ENCODE peak calls at places on chromosomes 6 and 20, in five cellular contexts. M is activated naive CD8-positive, alpha-beta T cell treated with anti-CD3 and anti-CD28 coated beads, Interleukin-2, amount 50 U/mL, for 24 hours; C is heart right ventricle; X is T-helper 9 cell; W is AG09309. G is an unnamed sample.

GRCh38 chr6:80548496-80548895 is 442.0 kb downstream of the BCKDHB start:
- DNase-seq in M (no peak), C (no peak), X (no peak), W (peak; percentile 94), G (no peak)

GRCh38 chr6:149717588-149718458 is at the start of gene LATS1:
- DNase-seq in M (peak; percentile 94), C (peak; percentile 91), X (peak; percentile 93), W (no peak), G (peak; percentile 96)

GRCh38 chr6:133326584-133326983 is 85.4 kb downstream of the EYA4 start:
- DNase-seq in M (no peak), C (no peak), X (no peak), W (no peak), G (no peak)

GRCh38 chr6:68400396-68400795 is 234.7 kb upstream of the ADGRB3 start:
- DNase-seq in M (no peak), C (no peak), X (no peak), W (no peak), G (no peak)

GRCh38 chr6:155850408-155850841 is 394.8 kb upstream of the NOX3 start:
- DNase-seq in M (no peak), C (no peak), X (no peak), W (no peak), G (no peak)

GRCh38 chr20:56708991-56709390 is 79.9 kb downstream of the TFAP2C start:
- DNase-seq in M (no peak), C (no peak), X (no peak), W (no peak), G (no peak)

GRCh38 chr6:35092362-35093117 is 48.6 kb downstream of the TCP11 start:
- DNase-seq in M (no peak), C (no peak), X (no peak), W (peak; percentile 82), G (no peak)

GRCh38 chr6:5763871-5764270 is 242.9 kb downstream of the NRN1 start:
- DNase-seq in M (no peak), C (no peak), X (no peak), W (no peak), G (no peak)

GRCh38 chr6:158069800-158070195 is 88.1 kb downstream of the SYNJ2 start:
- DNase-seq in M (no peak), C (no peak), X (no peak), W (no peak), G (no peak)

GRCh38 chr6:1832844-1833787 is 223.4 kb downstream of the FOXC1 start:
- DNase-seq in M (no peak), C (peak; percentile 46), X (no peak), W (no peak), G (peak; percentile 88)

GRCh38 chr6:40148882-40149573 is 214.8 kb upstream of the MOCS1 start:
- DNase-seq in M (no peak), C (no peak), X (no peak), W (no peak), G (no peak)

GRCh38 chr20:3318226-3318884 is 79.4 kb upstream of the SLC4A11 start:
- DNase-seq in M (no peak), C (no peak), X (no peak), W (no peak), G (no peak)

GRCh38 chr6:5201271-5201670 is 59.5 kb downstream of the LYRM4 start:
- DNase-seq in M (no peak), C (no peak), X (no peak), W (no peak), G (no peak)

GRCh38 chr6:15239606-15240364 is 6.1 kb upstream of the JARID2 start:
- DNase-seq in M (no peak), C (peak; percentile 49), X (no peak), W (no peak), G (no peak)

GRCh38 chr20:24942679-24943078 is 6.4 kb upstream of the CST7 start:
- DNase-seq in M (no peak), C (no peak), X (no peak), W (no peak), G (no peak)

GRCh38 chr6:3388786-3389185 is 68.1 kb downstream of the SLC22A23 start:
- DNase-seq in M (no peak), C (no peak), X (no peak), W (no peak), G (no peak)

GRCh38 chr6:124798942-124799496 is 163.2 kb upstream of the RNF217 start:
- DNase-seq in M (no peak), C (no peak), X (no peak), W (no peak), G (no peak)

GRCh38 chr6:163023700-163024099 is 295.9 kb downstream of the PACRG start:
- DNase-seq in M (no peak), C (no peak), X (no peak), W (no peak), G (no peak)

GRCh38 chr20:434221-434620 is 26.1 kb downstream of the RBCK1 start:
- DNase-seq in M (no peak), C (no peak), X (no peak), W (no peak), G (no peak)

GRCh38 chr20:52145587-52145986 is 46.0 kb downstream of the ZFP64 start:
- DNase-seq in M (no peak), C (no peak), X (no peak), W (no peak), G (no peak)

GRCh38 chr6:22765015-22765414 is 195.6 kb downstream of the HDGFL1 start:
- DNase-seq in M (no peak), C (no peak), X (no peak), W (no peak), G (no peak)

GRCh38 chr6:151431336-151431735 is 20.6 kb downstream of the RMND1 start:
- DNase-seq in M (no peak), C (no peak), X (no peak), W (no peak), G (no peak)

GRCh38 chr6:144106206-144106605 is 10.8 kb upstream of the SF3B5 start:
- DNase-seq in M (no peak), C (no peak), X (no peak), W (no peak), G (no peak)

GRCh38 chr20:44336725-44337380 is at the start of gene R3HDML:
- DNase-seq in M (no peak), C (no peak), X (no peak), W (no peak), G (no peak)

GRCh38 chr20:36544134-36545018 is 3.1 kb downstream of the MYL9 start:
- DNase-seq in M (no peak), C (peak; percentile 78), X (no peak), W (no peak), G (no peak)

GRCh38 chr6:108673602-108674001 is 112.9 kb downstream of the FOXO3 start:
- DNase-seq in M (no peak), C (no peak), X (no peak), W (no peak), G (no peak)

GRCh38 chr6:100455230-100456124 is 9.2 kb downstream of the SIM1 start:
- DNase-seq in M (no peak), C (no peak), X (no peak), W (no peak), G (no peak)

GRCh38 chr6:63816979-63817436 is 181.4 kb downstream of the PHF3 start:
- DNase-seq in M (no peak), C (no peak), X (no peak), W (no peak), G (no peak)

GRCh38 chr6:91082311-91082803 is 495.5 kb upstream of the MAP3K7 start:
- DNase-seq in M (no peak), C (no peak), X (no peak), W (no peak), G (no peak)

GRCh38 chr6:29552512-29553051 is 7.0 kb downstream of the UBD start:
- DNase-seq in M (no peak), C (peak; percentile 41), X (no peak), W (peak; percentile 43), G (no peak)

GRCh38 chr6:167119680-167120556 is 3.0 kb upstream of the CCR6 start:
- DNase-seq in M (no peak), C (no peak), X (peak; percentile 62), W (no peak), G (no peak)

GRCh38 chr6:161079566-161080262 is 88.1 kb downstream of the MAP3K4 start:
- DNase-seq in M (peak; percentile 56), C (no peak), X (peak; percentile 52), W (peak; percentile 49), G (no peak)

GRCh38 chr20:5100684-5101347 is 18.9 kb downstream of the PCNA start:
- DNase-seq in M (peak; percentile 78), C (peak; percentile 72), X (peak; percentile 78), W (peak; percentile 17), G (peak; percentile 78)

G was measured in right lobe of liver.